ENCODE peak calls at places on chromosomes 5 and 9, in five cellular contexts. One of them, this sample, is unnamed.

GRCh38 chr9:94824401-94824800 is 97.9 kb downstream of the AOPEP start:
- DNase-seq in transverse colon: no peak
- DNase-seq in tibial artery: no peak
- DNase-seq in lower leg skin: no peak
- DNase-seq in PC-9: no peak
- DNase-seq in this sample: no peak

GRCh38 chr9:122904466-122904822 is 715 bp downstream of the RC3H2 start:
- DNase-seq in lower leg skin: no peak
- DNase-seq in transverse colon: peak
- DNase-seq in PC-9: peak
- DNase-seq in tibial artery: peak
- DNase-seq in this sample: no peak

GRCh38 chr5:115770466-115770865 is 46.0 kb downstream of the CDO1 start:
- DNase-seq in lower leg skin: no peak
- DNase-seq in transverse colon: no peak
- DNase-seq in tibial artery: no peak
- DNase-seq in PC-9: no peak
- DNase-seq in this sample: no peak

GRCh38 chr5:135199919-135200318 is 165.9 kb upstream of the PITX1 start:
- DNase-seq in tibial artery: no peak
- DNase-seq in lower leg skin: no peak
- DNase-seq in PC-9: no peak
- DNase-seq in transverse colon: no peak
- DNase-seq in this sample: no peak

GRCh38 chr9:84722388-84722989 is 53.0 kb downstream of the NTRK2 start:
- DNase-seq in lower leg skin: no peak
- DNase-seq in transverse colon: no peak
- DNase-seq in PC-9: no peak
- DNase-seq in tibial artery: no peak
- DNase-seq in this sample: no peak

GRCh38 chr9:125579030-125579932 is 127.7 kb downstream of the MAPKAP1 start:
- DNase-seq in tibial artery: no peak
- DNase-seq in transverse colon: no peak
- DNase-seq in PC-9: no peak
- DNase-seq in lower leg skin: no peak
- DNase-seq in this sample: no peak

GRCh38 chr5:11319851-11320580 is 559.0 kb upstream of the DAP start:
- DNase-seq in lower leg skin: no peak
- DNase-seq in transverse colon: no peak
- DNase-seq in tibial artery: no peak
- DNase-seq in PC-9: no peak
- DNase-seq in this sample: no peak

GRCh38 chr5:24401767-24402166 is 243.0 kb downstream of the CDH10 start:
- DNase-seq in transverse colon: no peak
- DNase-seq in PC-9: no peak
- DNase-seq in tibial artery: no peak
- DNase-seq in lower leg skin: no peak
- DNase-seq in this sample: no peak

GRCh38 chr9:23447166-23447565 is 378.9 kb downstream of the ELAVL2 start:
- DNase-seq in PC-9: no peak
- DNase-seq in transverse colon: no peak
- DNase-seq in lower leg skin: no peak
- DNase-seq in tibial artery: no peak
- DNase-seq in this sample: no peak

GRCh38 chr5:120539471-120539870 is 75.4 kb downstream of the PRR16 start:
- DNase-seq in PC-9: no peak
- DNase-seq in lower leg skin: no peak
- DNase-seq in tibial artery: no peak
- DNase-seq in transverse colon: no peak
- DNase-seq in this sample: no peak

GRCh38 chr9:129343697-129344375 is 165.8 kb upstream of the IER5L start:
- DNase-seq in tibial artery: peak
- DNase-seq in PC-9: peak
- DNase-seq in lower leg skin: peak
- DNase-seq in transverse colon: peak
- DNase-seq in this sample: peak

GRCh38 chr9:98010450-98010849 is 27.3 kb downstream of the ANP32B start:
- DNase-seq in lower leg skin: no peak
- DNase-seq in transverse colon: peak
- DNase-seq in tibial artery: no peak
- DNase-seq in PC-9: peak
- DNase-seq in this sample: no peak

GRCh38 chr9:118362123-118362522 is 657.9 kb downstream of the TLR4 start:
- DNase-seq in lower leg skin: no peak
- DNase-seq in tibial artery: no peak
- DNase-seq in PC-9: no peak
- DNase-seq in transverse colon: no peak
- DNase-seq in this sample: no peak

GRCh38 chr5:113233606-113234005 is 201.2 kb downstream of the TSSK1B start:
- DNase-seq in tibial artery: no peak
- DNase-seq in lower leg skin: no peak
- DNase-seq in transverse colon: no peak
- DNase-seq in PC-9: no peak
- DNase-seq in this sample: no peak

GRCh38 chr5:138905541-138905940 is 30.4 kb upstream of the LRRTM2 start:
- DNase-seq in tibial artery: no peak
- DNase-seq in transverse colon: no peak
- DNase-seq in PC-9: no peak
- DNase-seq in lower leg skin: no peak
- DNase-seq in this sample: no peak

GRCh38 chr9:84822589-84823233 is 153.2 kb downstream of the NTRK2 start:
- DNase-seq in lower leg skin: no peak
- DNase-seq in tibial artery: no peak
- DNase-seq in transverse colon: no peak
- DNase-seq in PC-9: no peak
- DNase-seq in this sample: no peak

GRCh38 chr9:95515272-95516113 is 1.3 kb downstream of the PTCH1 start:
- DNase-seq in PC-9: no peak
- DNase-seq in transverse colon: peak
- DNase-seq in tibial artery: no peak
- DNase-seq in lower leg skin: no peak
- DNase-seq in this sample: no peak

GRCh38 chr5:149381986-149382338 is 2.9 kb upstream of the IL17B start:
- DNase-seq in PC-9: no peak
- DNase-seq in tibial artery: peak
- DNase-seq in lower leg skin: peak
- DNase-seq in transverse colon: peak
- DNase-seq in this sample: peak

GRCh38 chr9:87197349-87198130 is 250.2 kb upstream of the GAS1 start:
- DNase-seq in transverse colon: no peak
- DNase-seq in tibial artery: no peak
- DNase-seq in PC-9: no peak
- DNase-seq in lower leg skin: no peak
- DNase-seq in this sample: no peak

GRCh38 chr5:15545082-15545481 is 45.1 kb downstream of the FBXL7 start:
- DNase-seq in tibial artery: no peak
- DNase-seq in lower leg skin: no peak
- DNase-seq in transverse colon: no peak
- DNase-seq in PC-9: no peak
- DNase-seq in this sample: no peak

GRCh38 chr5:126970517-126971017 is 59.8 kb downstream of the MARCHF3 start:
- DNase-seq in transverse colon: no peak
- DNase-seq in PC-9: peak
- DNase-seq in lower leg skin: no peak
- DNase-seq in tibial artery: no peak
- DNase-seq in this sample: no peak

GRCh38 chr9:78319197-78320029 is 22.5 kb downstream of the PSAT1 start:
- DNase-seq in lower leg skin: no peak
- DNase-seq in PC-9: no peak
- DNase-seq in transverse colon: no peak
- DNase-seq in tibial artery: peak
- DNase-seq in this sample: no peak
- H3K4me3 ChIP-seq in lower leg skin: no peak
- H3K4me3 ChIP-seq in PC-9: no peak
- H3K4me3 ChIP-seq in transverse colon: no peak
- H3K4me3 ChIP-seq in tibial artery: no peak
- H3K4me3 ChIP-seq in this sample: no peak

GRCh38 chr5:86617756-86618577 is at the start of gene COX7C:
- DNase-seq in tibial artery: peak
- DNase-seq in transverse colon: peak
- DNase-seq in lower leg skin: peak
- DNase-seq in PC-9: peak
- DNase-seq in this sample: peak
- H3K4me3 ChIP-seq in tibial artery: peak
- H3K4me3 ChIP-seq in transverse colon: peak
- H3K4me3 ChIP-seq in lower leg skin: peak
- H3K4me3 ChIP-seq in PC-9: peak
- H3K4me3 ChIP-seq in this sample: peak

DNA sequence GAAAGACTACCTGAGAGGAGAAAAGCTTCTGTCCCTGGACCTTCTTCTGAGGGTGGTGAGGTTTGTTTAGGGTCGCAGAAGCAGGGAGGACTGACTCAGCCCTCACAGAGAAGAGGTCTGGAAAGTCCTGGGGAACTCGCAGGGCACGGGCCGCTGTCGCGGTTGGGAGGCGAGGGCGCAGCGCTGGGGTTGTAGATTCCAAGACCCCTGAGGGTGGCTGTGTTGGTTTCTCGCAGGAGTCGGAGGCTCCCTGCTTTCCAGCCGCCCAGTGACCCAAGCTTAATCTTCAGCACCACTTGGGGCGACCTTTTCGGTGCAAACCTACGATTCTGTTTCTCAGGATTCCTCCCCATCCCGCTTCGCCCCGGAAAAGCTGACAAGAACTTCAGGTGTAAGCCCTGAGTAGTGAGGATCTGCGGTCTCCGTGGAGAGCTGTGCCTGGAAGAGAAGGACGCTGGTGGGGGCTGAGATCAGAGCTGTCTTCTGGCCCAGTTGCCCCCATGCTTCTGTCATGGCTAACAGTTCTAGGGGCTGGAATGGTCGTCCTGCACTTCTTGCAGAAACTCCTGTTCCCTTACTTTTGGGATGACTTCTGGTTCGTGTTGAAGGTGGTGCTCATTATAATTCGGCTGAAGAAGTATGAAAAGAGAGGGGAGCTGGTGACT is 482 bp downstream of the SLC27A6 start:
- DNase-seq in lower leg skin: no peak
- DNase-seq in tibial artery: no peak
- DNase-seq in PC-9: no peak
- DNase-seq in transverse colon: no peak
- DNase-seq in this sample: no peak
- H3K4me3 ChIP-seq in lower leg skin: no peak
- H3K4me3 ChIP-seq in tibial artery: no peak
- H3K4me3 ChIP-seq in PC-9: no peak
- H3K4me3 ChIP-seq in transverse colon: no peak
- H3K4me3 ChIP-seq in this sample: no peak

DNA sequence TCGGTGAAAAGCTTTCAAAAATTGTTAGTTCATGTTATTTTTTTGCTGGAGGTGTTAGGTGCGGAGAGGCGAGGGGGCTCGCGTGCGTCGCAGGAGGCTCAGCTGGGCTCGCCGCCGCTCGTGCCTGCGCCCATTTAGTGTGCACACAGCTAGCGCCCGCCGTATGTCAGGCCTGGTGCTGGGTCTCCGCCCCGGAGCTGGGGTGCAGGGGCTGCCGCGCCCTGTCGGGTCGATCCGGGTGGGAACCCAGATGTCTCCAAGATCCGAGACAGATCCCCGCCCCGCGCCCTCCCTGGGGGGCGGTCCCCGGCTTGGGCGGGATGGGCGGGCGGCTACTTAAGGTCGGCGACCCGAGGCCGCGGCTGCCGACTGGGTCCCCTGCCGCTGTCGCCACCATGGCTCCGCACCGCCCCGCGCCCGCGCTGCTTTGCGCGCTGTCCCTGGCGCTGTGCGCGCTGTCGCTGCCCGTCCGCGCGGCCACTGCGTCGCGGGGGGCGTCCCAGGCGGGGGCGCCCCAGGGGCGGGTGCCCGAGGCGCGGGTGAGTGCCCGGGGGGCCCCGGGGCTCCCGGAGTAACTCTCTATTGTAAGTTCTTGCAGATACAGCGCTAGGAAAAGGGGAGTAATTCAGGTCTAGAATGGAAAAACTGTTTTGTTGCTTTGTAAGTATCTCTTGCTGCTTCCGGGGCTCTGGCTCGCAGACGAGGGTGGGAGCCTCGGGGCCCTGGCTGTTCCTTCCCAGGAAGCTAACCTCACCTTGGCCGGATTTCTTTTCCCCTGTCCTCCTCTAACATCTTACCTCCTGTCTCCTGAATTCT is 31.7 kb downstream of the GSN start:
- DNase-seq in PC-9: no peak
- DNase-seq in lower leg skin: peak
- DNase-seq in transverse colon: peak
- DNase-seq in tibial artery: peak
- DNase-seq in this sample: no peak
- H3K4me3 ChIP-seq in PC-9: peak
- H3K4me3 ChIP-seq in lower leg skin: peak
- H3K4me3 ChIP-seq in transverse colon: peak
- H3K4me3 ChIP-seq in tibial artery: peak
- H3K4me3 ChIP-seq in this sample: peak

GRCh38 chr5:58073246-58073645 is 386.6 kb downstream of the PLK2 start:
- DNase-seq in transverse colon: no peak
- DNase-seq in tibial artery: no peak
- DNase-seq in lower leg skin: no peak
- DNase-seq in PC-9: no peak
- DNase-seq in this sample: no peak
- H3K4me3 ChIP-seq in transverse colon: no peak
- H3K4me3 ChIP-seq in tibial artery: no peak
- H3K4me3 ChIP-seq in lower leg skin: no peak
- H3K4me3 ChIP-seq in PC-9: no peak
- H3K4me3 ChIP-seq in this sample: no peak

GRCh38 chr9:78405461-78405860 is 108.5 kb downstream of the PSAT1 start:
- DNase-seq in tibial artery: no peak
- DNase-seq in lower leg skin: no peak
- DNase-seq in PC-9: no peak
- DNase-seq in transverse colon: no peak
- DNase-seq in this sample: no peak

GRCh38 chr9:78406933-78407332 is 110.0 kb downstream of the PSAT1 start:
- DNase-seq in tibial artery: no peak
- DNase-seq in lower leg skin: no peak
- DNase-seq in transverse colon: no peak
- DNase-seq in PC-9: no peak
- DNase-seq in this sample: peak

GRCh38 chr9:78408388-78408787 is 111.5 kb downstream of the PSAT1 start:
- DNase-seq in lower leg skin: no peak
- DNase-seq in transverse colon: no peak
- DNase-seq in tibial artery: no peak
- DNase-seq in PC-9: no peak
- DNase-seq in this sample: no peak

GRCh38 chr9:78407636-78408312 is 110.8 kb downstream of the PSAT1 start:
- DNase-seq in tibial artery: no peak
- DNase-seq in lower leg skin: no peak
- DNase-seq in PC-9: no peak
- DNase-seq in transverse colon: no peak
- DNase-seq in this sample: no peak

DNA sequence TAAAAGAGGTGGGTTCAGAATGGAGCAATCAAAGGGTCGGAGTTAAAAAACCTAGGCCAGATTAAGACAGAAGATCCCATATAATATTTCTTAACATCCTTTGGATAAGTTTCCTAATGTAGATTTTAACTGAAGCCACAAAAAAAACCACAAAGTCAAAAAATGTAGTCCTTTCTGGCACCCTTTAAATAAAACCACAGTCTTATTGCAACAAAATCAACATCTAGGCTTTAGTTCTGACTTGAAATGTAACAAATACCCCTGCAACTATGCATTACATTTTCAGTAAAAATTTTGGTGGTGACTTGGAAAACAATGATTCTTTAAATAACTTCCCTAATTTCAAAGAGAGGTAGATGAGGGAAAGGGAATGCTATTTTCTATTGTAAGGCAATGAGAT is 109.2 kb downstream of the PSAT1 start:
- DNase-seq in tibial artery: no peak
- DNase-seq in transverse colon: no peak
- DNase-seq in PC-9: no peak
- DNase-seq in lower leg skin: no peak
- DNase-seq in this sample: peak
- H3K4me3 ChIP-seq in tibial artery: no peak
- H3K4me3 ChIP-seq in transverse colon: no peak
- H3K4me3 ChIP-seq in PC-9: no peak
- H3K4me3 ChIP-seq in lower leg skin: no peak
- H3K4me3 ChIP-seq in this sample: no peak

GRCh38 chr5:170597876-170598275 is 94.1 kb downstream of the KCNIP1 start:
- DNase-seq in tibial artery: no peak
- DNase-seq in lower leg skin: no peak
- DNase-seq in transverse colon: no peak
- DNase-seq in PC-9: no peak
- DNase-seq in this sample: no peak
- H3K4me3 ChIP-seq in tibial artery: no peak
- H3K4me3 ChIP-seq in lower leg skin: no peak
- H3K4me3 ChIP-seq in transverse colon: no peak
- H3K4me3 ChIP-seq in PC-9: no peak
- H3K4me3 ChIP-seq in this sample: no peak

This sample was measured in HL-60.